ENCODE peak calls at places on chromosomes 12 and 14, in six cellular contexts. D is HEK293T; M is CD4-positive, alpha-beta T cell; B is putamen; Z is LoVo; W is spleen. P is an unnamed sample.

GRCh38 chr12:111354511-111354910 is 14.4 kb downstream of the PHETA1 start:
- DNase-seq in W (no peak), B (no peak), M (no peak), D (no peak), Z (no peak), P (no peak)

GRCh38 chr12:100141666-100141997 is 1.0 kb downstream of the BLTP3B start:
- DNase-seq in D (no peak), M (no peak), B (peak; percentile 39), W (no peak), Z (peak; percentile 60), P (no peak)

GRCh38 chr14:103418508-103418818 is 33.2 kb downstream of the MARK3 start:
- DNase-seq in W (no peak), Z (no peak), M (no peak), D (no peak), B (no peak), P (no peak)

GRCh38 chr12:28097221-28097620 is 93.0 kb upstream of the CCDC91 start:
- DNase-seq in Z (no peak), W (no peak), M (no peak), B (no peak), D (no peak), P (no peak)

GRCh38 chr14:36238666-36239363 is 62.3 kb upstream of the PTCSC3 start:
- DNase-seq in M (no peak), B (no peak), Z (no peak), D (no peak), W (no peak), P (no peak)

GRCh38 chr14:72745546-72745945 is 148.4 kb downstream of the DPF3 start:
- DNase-seq in W (no peak), B (no peak), D (no peak), Z (no peak), M (no peak), P (no peak)

GRCh38 chr14:86404425-86404824 is 874.5 kb downstream of the FLRT2 start:
- DNase-seq in W (no peak), B (no peak), Z (no peak), M (no peak), D (no peak), P (peak; percentile 30)

GRCh38 chr12:131194166-131194565 is 240.5 kb downstream of the ADGRD1 start:
- DNase-seq in W (no peak), D (no peak), B (no peak), Z (no peak), M (no peak), P (no peak)

GRCh38 chr12:118611295-118611694 is 234.9 kb downstream of the SUDS3 start:
- DNase-seq in W (no peak), M (no peak), D (no peak), B (no peak), Z (no peak), P (no peak)

GRCh38 chr12:112018571-112019237 is 5.5 kb downstream of the ERP29 start:
- DNase-seq in Z (no peak), D (no peak), B (no peak), M (no peak), W (no peak), P (no peak)

GRCh38 chr12:124240493-124240892 is 54.4 kb upstream of the RFLNA start:
- DNase-seq in Z (no peak), M (no peak), W (no peak), D (peak; percentile 48), B (no peak), P (no peak)

GRCh38 chr12:9795945-9796344 is 31.3 kb upstream of the KLRF1 start:
- DNase-seq in W (no peak), Z (no peak), D (no peak), M (no peak), B (no peak), P (no peak)

GRCh38 chr12:76266797-76267196 is 81.4 kb downstream of the BBS10 start:
- DNase-seq in Z (peak; percentile 11), D (no peak), W (no peak), M (no peak), B (peak; percentile 75), P (no peak)

P was measured in HepG2.